ENCODE peak calls at places on chromosomes 5 and 9, in nine cellular contexts. One of them, this sample, is unnamed.

GRCh38 chr5:73596705-73597328 is 29.2 kb upstream of the ARHGEF28 start:
- DNase-seq in fibroblast of lung: peak; percentile 23
- DNase-seq in neural crest cell: peak; percentile 40
- DNase-seq in fibroblast of pulmonary artery: peak; percentile 54
- DNase-seq in NCI-H774: peak; percentile 12
- DNase-seq in small intestine: peak; percentile 41
- DNase-seq in bronchial epithelial cell: peak; percentile 54
- DNase-seq in brain microvascular endothelial cell: peak; percentile 49
- DNase-seq in NCI-H1105 treated with DMSO at 0.1 percent for 48 hours: peak; percentile 10
- DNase-seq in this sample: peak; percentile 25

GRCh38 chr9:135081731-135082130 is 5.7 kb upstream of the OLFM1 start:
- DNase-seq in fibroblast of lung: no peak
- DNase-seq in neural crest cell: no peak
- DNase-seq in fibroblast of pulmonary artery: no peak
- DNase-seq in NCI-H774: no peak
- DNase-seq in small intestine: no peak
- DNase-seq in bronchial epithelial cell: no peak
- DNase-seq in brain microvascular endothelial cell: no peak
- DNase-seq in NCI-H1105 treated with DMSO at 0.1 percent for 48 hours: no peak
- DNase-seq in this sample: no peak

GRCh38 chr9:89872426-89872912 is 267.7 kb downstream of the GADD45G start:
- DNase-seq in fibroblast of lung: no peak
- DNase-seq in neural crest cell: no peak
- DNase-seq in fibroblast of pulmonary artery: no peak
- DNase-seq in NCI-H774: no peak
- DNase-seq in small intestine: no peak
- DNase-seq in bronchial epithelial cell: peak; percentile 33
- DNase-seq in brain microvascular endothelial cell: no peak
- DNase-seq in NCI-H1105 treated with DMSO at 0.1 percent for 48 hours: no peak
- DNase-seq in this sample: no peak

GRCh38 chr9:92463989-92464388 is 18.3 kb downstream of the ASPN start:
- DNase-seq in fibroblast of lung: peak; percentile 98
- DNase-seq in neural crest cell: no peak
- DNase-seq in fibroblast of pulmonary artery: peak; percentile 79
- DNase-seq in NCI-H774: no peak
- DNase-seq in small intestine: no peak
- DNase-seq in bronchial epithelial cell: peak; percentile 88
- DNase-seq in brain microvascular endothelial cell: peak; percentile 70
- DNase-seq in NCI-H1105 treated with DMSO at 0.1 percent for 48 hours: no peak
- DNase-seq in this sample: no peak

GRCh38 chr5:112848116-112848811 is 12.8 kb upstream of the SRP19 start:
- DNase-seq in fibroblast of lung: peak; percentile 72
- DNase-seq in neural crest cell: no peak
- DNase-seq in fibroblast of pulmonary artery: peak; percentile 80
- DNase-seq in NCI-H774: peak; percentile 54
- DNase-seq in small intestine: peak; percentile 69
- DNase-seq in bronchial epithelial cell: peak; percentile 71
- DNase-seq in brain microvascular endothelial cell: peak; percentile 58
- DNase-seq in NCI-H1105 treated with DMSO at 0.1 percent for 48 hours: peak; percentile 49
- DNase-seq in this sample: peak; percentile 49

GRCh38 chr9:69637193-69637592 is 35.0 kb downstream of the APBA1 start:
- DNase-seq in fibroblast of lung: peak; percentile 28
- DNase-seq in neural crest cell: no peak
- DNase-seq in fibroblast of pulmonary artery: no peak
- DNase-seq in NCI-H774: no peak
- DNase-seq in small intestine: no peak
- DNase-seq in bronchial epithelial cell: peak; percentile 33
- DNase-seq in brain microvascular endothelial cell: no peak
- DNase-seq in NCI-H1105 treated with DMSO at 0.1 percent for 48 hours: no peak
- DNase-seq in this sample: no peak

GRCh38 chr9:88682431-88682831 is 147.5 kb downstream of the NXNL2 start:
- DNase-seq in fibroblast of lung: peak; percentile 7
- DNase-seq in neural crest cell: no peak
- DNase-seq in fibroblast of pulmonary artery: no peak
- DNase-seq in NCI-H774: no peak
- DNase-seq in small intestine: no peak
- DNase-seq in bronchial epithelial cell: no peak
- DNase-seq in brain microvascular endothelial cell: no peak
- DNase-seq in NCI-H1105 treated with DMSO at 0.1 percent for 48 hours: no peak
- DNase-seq in this sample: no peak

GRCh38 chr9:29769019-29769418 is 2195.7 kb upstream of the C9orf72 start:
- DNase-seq in fibroblast of lung: no peak
- DNase-seq in neural crest cell: no peak
- DNase-seq in fibroblast of pulmonary artery: no peak
- DNase-seq in NCI-H774: no peak
- DNase-seq in small intestine: no peak
- DNase-seq in bronchial epithelial cell: peak; percentile 53
- DNase-seq in brain microvascular endothelial cell: no peak
- DNase-seq in NCI-H1105 treated with DMSO at 0.1 percent for 48 hours: no peak
- DNase-seq in this sample: no peak

GRCh38 chr5:79672392-79672791 is 17.2 kb upstream of the CMYA5 start:
- DNase-seq in fibroblast of lung: no peak
- DNase-seq in neural crest cell: no peak
- DNase-seq in fibroblast of pulmonary artery: no peak
- DNase-seq in NCI-H774: no peak
- DNase-seq in small intestine: no peak
- DNase-seq in bronchial epithelial cell: no peak
- DNase-seq in brain microvascular endothelial cell: no peak
- DNase-seq in NCI-H1105 treated with DMSO at 0.1 percent for 48 hours: no peak
- DNase-seq in this sample: no peak

GRCh38 chr5:145484195-145484594 is 350.9 kb downstream of the PRELID2 start:
- DNase-seq in fibroblast of lung: peak; percentile 87
- DNase-seq in neural crest cell: no peak
- DNase-seq in fibroblast of pulmonary artery: peak; percentile 65
- DNase-seq in NCI-H774: no peak
- DNase-seq in small intestine: peak; percentile 60
- DNase-seq in bronchial epithelial cell: peak; percentile 95
- DNase-seq in brain microvascular endothelial cell: peak; percentile 37
- DNase-seq in NCI-H1105 treated with DMSO at 0.1 percent for 48 hours: no peak
- DNase-seq in this sample: no peak

GRCh38 chr9:26744362-26744965 is 148.1 kb downstream of the CAAP1 start:
- DNase-seq in fibroblast of lung: peak; percentile 15
- DNase-seq in neural crest cell: no peak
- DNase-seq in fibroblast of pulmonary artery: peak; percentile 50
- DNase-seq in NCI-H774: peak; percentile 19
- DNase-seq in small intestine: no peak
- DNase-seq in bronchial epithelial cell: peak; percentile 36
- DNase-seq in brain microvascular endothelial cell: no peak
- DNase-seq in NCI-H1105 treated with DMSO at 0.1 percent for 48 hours: peak; percentile 42
- DNase-seq in this sample: peak; percentile 33

GRCh38 chr9:36970007-36970888 is 63.8 kb downstream of the PAX5 start:
- DNase-seq in fibroblast of lung: no peak
- DNase-seq in neural crest cell: no peak
- DNase-seq in fibroblast of pulmonary artery: no peak
- DNase-seq in NCI-H774: peak; percentile 10
- DNase-seq in small intestine: no peak
- DNase-seq in bronchial epithelial cell: peak; percentile 63
- DNase-seq in brain microvascular endothelial cell: no peak
- DNase-seq in NCI-H1105 treated with DMSO at 0.1 percent for 48 hours: no peak
- DNase-seq in this sample: no peak

GRCh38 chr9:126709241-126709640 is 95.5 kb downstream of the LMX1B start:
- DNase-seq in fibroblast of lung: no peak
- DNase-seq in neural crest cell: no peak
- DNase-seq in fibroblast of pulmonary artery: no peak
- DNase-seq in NCI-H774: no peak
- DNase-seq in small intestine: no peak
- DNase-seq in bronchial epithelial cell: no peak
- DNase-seq in brain microvascular endothelial cell: no peak
- DNase-seq in NCI-H1105 treated with DMSO at 0.1 percent for 48 hours: no peak
- DNase-seq in this sample: no peak

GRCh38 chr9:37902804-37903580 is 935 bp downstream of the SLC25A51 start:
- DNase-seq in fibroblast of lung: peak; percentile 51
- DNase-seq in neural crest cell: no peak
- DNase-seq in fibroblast of pulmonary artery: peak; percentile 48
- DNase-seq in NCI-H774: no peak
- DNase-seq in small intestine: peak; percentile 91
- DNase-seq in bronchial epithelial cell: peak; percentile 71
- DNase-seq in brain microvascular endothelial cell: peak; percentile 50
- DNase-seq in NCI-H1105 treated with DMSO at 0.1 percent for 48 hours: peak; percentile 7
- DNase-seq in this sample: no peak

GRCh38 chr9:79734989-79735779 is 163.4 kb downstream of the TLE4 start:
- DNase-seq in fibroblast of lung: no peak
- DNase-seq in neural crest cell: no peak
- DNase-seq in fibroblast of pulmonary artery: no peak
- DNase-seq in NCI-H774: no peak
- DNase-seq in small intestine: no peak
- DNase-seq in bronchial epithelial cell: no peak
- DNase-seq in brain microvascular endothelial cell: no peak
- DNase-seq in NCI-H1105 treated with DMSO at 0.1 percent for 48 hours: no peak
- DNase-seq in this sample: no peak

GRCh38 chr5:55672477-55672911 is 39.6 kb downstream of the SLC38A9 start:
- DNase-seq in fibroblast of lung: peak; percentile 55
- DNase-seq in neural crest cell: no peak
- DNase-seq in fibroblast of pulmonary artery: no peak
- DNase-seq in NCI-H774: no peak
- DNase-seq in small intestine: no peak
- DNase-seq in bronchial epithelial cell: no peak
- DNase-seq in brain microvascular endothelial cell: no peak
- DNase-seq in NCI-H1105 treated with DMSO at 0.1 percent for 48 hours: no peak
- DNase-seq in this sample: no peak

GRCh38 chr5:958701-959571 is 49.7 kb upstream of the NKD2 start:
- DNase-seq in fibroblast of lung: peak; percentile 73
- DNase-seq in neural crest cell: no peak
- DNase-seq in fibroblast of pulmonary artery: peak; percentile 86
- DNase-seq in NCI-H774: peak; percentile 85
- DNase-seq in small intestine: peak; percentile 9
- DNase-seq in bronchial epithelial cell: no peak
- DNase-seq in brain microvascular endothelial cell: no peak
- DNase-seq in NCI-H1105 treated with DMSO at 0.1 percent for 48 hours: peak; percentile 34
- DNase-seq in this sample: peak; percentile 40

GRCh38 chr9:2872307-2872940 is 28.5 kb upstream of the PUM3 start:
- DNase-seq in fibroblast of lung: peak; percentile 24
- DNase-seq in neural crest cell: no peak
- DNase-seq in fibroblast of pulmonary artery: peak; percentile 47
- DNase-seq in NCI-H774: peak; percentile 36
- DNase-seq in small intestine: peak; percentile 2
- DNase-seq in bronchial epithelial cell: peak; percentile 47
- DNase-seq in brain microvascular endothelial cell: peak; percentile 22
- DNase-seq in NCI-H1105 treated with DMSO at 0.1 percent for 48 hours: peak; percentile 24
- DNase-seq in this sample: no peak

GRCh38 chr5:95050708-95051107 is 234.2 kb downstream of the MCTP1 start:
- DNase-seq in fibroblast of lung: no peak
- DNase-seq in neural crest cell: no peak
- DNase-seq in fibroblast of pulmonary artery: no peak
- DNase-seq in NCI-H774: no peak
- DNase-seq in small intestine: no peak
- DNase-seq in bronchial epithelial cell: no peak
- DNase-seq in brain microvascular endothelial cell: no peak
- DNase-seq in NCI-H1105 treated with DMSO at 0.1 percent for 48 hours: no peak
- DNase-seq in this sample: no peak

GRCh38 chr5:81852277-81853004 is 101.5 kb upstream of the SSBP2 start:
- DNase-seq in fibroblast of lung: peak; percentile 74
- DNase-seq in neural crest cell: no peak
- DNase-seq in fibroblast of pulmonary artery: no peak
- DNase-seq in NCI-H774: peak; percentile 52
- DNase-seq in small intestine: no peak
- DNase-seq in bronchial epithelial cell: no peak
- DNase-seq in brain microvascular endothelial cell: no peak
- DNase-seq in NCI-H1105 treated with DMSO at 0.1 percent for 48 hours: peak; percentile 10
- DNase-seq in this sample: peak; percentile 75

GRCh38 chr5:15501057-15501791 is 1.2 kb downstream of the FBXL7 start:
- DNase-seq in fibroblast of lung: peak; percentile 91
- DNase-seq in neural crest cell: peak; percentile 46
- DNase-seq in fibroblast of pulmonary artery: peak; percentile 84
- DNase-seq in NCI-H774: no peak
- DNase-seq in small intestine: no peak
- DNase-seq in bronchial epithelial cell: peak; percentile 48
- DNase-seq in brain microvascular endothelial cell: peak; percentile 86
- DNase-seq in NCI-H1105 treated with DMSO at 0.1 percent for 48 hours: no peak
- DNase-seq in this sample: no peak

GRCh38 chr5:142320851-142321560 is 3.8 kb downstream of the SPRY4 start:
- DNase-seq in fibroblast of lung: peak; percentile 40
- DNase-seq in neural crest cell: no peak
- DNase-seq in fibroblast of pulmonary artery: peak; percentile 44
- DNase-seq in NCI-H774: no peak
- DNase-seq in small intestine: peak; percentile 54
- DNase-seq in bronchial epithelial cell: no peak
- DNase-seq in brain microvascular endothelial cell: no peak
- DNase-seq in NCI-H1105 treated with DMSO at 0.1 percent for 48 hours: no peak
- DNase-seq in this sample: no peak

GRCh38 chr5:573976-574375 is 38.2 kb upstream of the CEP72 start:
- DNase-seq in fibroblast of lung: no peak
- DNase-seq in neural crest cell: no peak
- DNase-seq in fibroblast of pulmonary artery: no peak
- DNase-seq in NCI-H774: no peak
- DNase-seq in small intestine: no peak
- DNase-seq in bronchial epithelial cell: no peak
- DNase-seq in brain microvascular endothelial cell: no peak
- DNase-seq in NCI-H1105 treated with DMSO at 0.1 percent for 48 hours: no peak
- DNase-seq in this sample: peak; percentile 83

GRCh38 chr5:119367502-119368237 is 11.9 kb downstream of the TNFAIP8 start:
- DNase-seq in fibroblast of lung: peak; percentile 64
- DNase-seq in neural crest cell: no peak
- DNase-seq in fibroblast of pulmonary artery: peak; percentile 63
- DNase-seq in NCI-H774: no peak
- DNase-seq in small intestine: no peak
- DNase-seq in bronchial epithelial cell: peak; percentile 80
- DNase-seq in brain microvascular endothelial cell: no peak
- DNase-seq in NCI-H1105 treated with DMSO at 0.1 percent for 48 hours: no peak
- DNase-seq in this sample: no peak

GRCh38 chr9:138050472-138051330 is 173.1 kb downstream of the CACNA1B start:
- DNase-seq in fibroblast of lung: no peak
- DNase-seq in neural crest cell: no peak
- DNase-seq in fibroblast of pulmonary artery: no peak
- DNase-seq in NCI-H774: no peak
- DNase-seq in small intestine: no peak
- DNase-seq in bronchial epithelial cell: no peak
- DNase-seq in brain microvascular endothelial cell: no peak
- DNase-seq in NCI-H1105 treated with DMSO at 0.1 percent for 48 hours: no peak
- DNase-seq in this sample: no peak

GRCh38 chr9:16918920-16919319 is 48.5 kb upstream of the BNC2 start:
- DNase-seq in fibroblast of lung: no peak
- DNase-seq in neural crest cell: no peak
- DNase-seq in fibroblast of pulmonary artery: peak; percentile 82
- DNase-seq in NCI-H774: no peak
- DNase-seq in small intestine: no peak
- DNase-seq in bronchial epithelial cell: no peak
- DNase-seq in brain microvascular endothelial cell: no peak
- DNase-seq in NCI-H1105 treated with DMSO at 0.1 percent for 48 hours: no peak
- DNase-seq in this sample: no peak

GRCh38 chr9:3730527-3730926 is 204.7 kb upstream of the RFX3 start:
- DNase-seq in fibroblast of lung: no peak
- DNase-seq in neural crest cell: no peak
- DNase-seq in fibroblast of pulmonary artery: no peak
- DNase-seq in NCI-H774: no peak
- DNase-seq in small intestine: no peak
- DNase-seq in bronchial epithelial cell: no peak
- DNase-seq in brain microvascular endothelial cell: no peak
- DNase-seq in NCI-H1105 treated with DMSO at 0.1 percent for 48 hours: no peak
- DNase-seq in this sample: no peak

GRCh38 chr5:163809480-163809879 is 304.1 kb downstream of the MAT2B start:
- DNase-seq in fibroblast of lung: peak; percentile 14
- DNase-seq in neural crest cell: no peak
- DNase-seq in fibroblast of pulmonary artery: peak; percentile 41
- DNase-seq in NCI-H774: no peak
- DNase-seq in small intestine: no peak
- DNase-seq in bronchial epithelial cell: no peak
- DNase-seq in brain microvascular endothelial cell: no peak
- DNase-seq in NCI-H1105 treated with DMSO at 0.1 percent for 48 hours: no peak
- DNase-seq in this sample: no peak